ENCODE peak calls at places on chromosomes 7 and 10, in four cellular contexts. O, Z, A and F are unnamed samples. For H3K9me3 and H3K4me1, the result is how much of the 10 kb centered on the place peaks cover.

GRCh38 chr7:130970696-130971095 is 236.7 kb upstream of the KLF14 start:
- DNase-seq in O (no peak), Z (no peak), A (no peak), F (no peak)

GRCh38 chr10:132955479-132955878 is 13.1 kb upstream of the CFAP46 start:
- DNase-seq in O (no peak), Z (no peak), A (no peak), F (peak)

GRCh38 chr7:98836811-98837631 is 32.8 kb downstream of the TMEM130 start:
- DNase-seq in O (peak), Z (peak), A (no peak), F (no peak)

GRCh38 chr10:131899695-131900349 is 986 bp upstream of the PPP2R2D start:
- DNase-seq in O (no peak), Z (no peak), A (no peak), F (no peak)

GRCh38 chr7:2717293-2717904 is 29.4 kb downstream of the AMZ1 start:
- DNase-seq in O (peak), Z (no peak), A (no peak), F (peak)

GRCh38 chr7:136869991-136870798 is 1.7 kb downstream of the CHRM2 start:
- DNase-seq in O (peak), Z (no peak), A (no peak), F (no peak)

GRCh38 chr10:103590060-103590459 is 96.6 kb downstream of the NEURL1 start:
- DNase-seq in O (no peak), Z (no peak), A (no peak), F (no peak)

GRCh38 chr7:214410-215212 is 22.2 kb downstream of the FAM20C start:
- DNase-seq in O (peak), Z (peak), A (no peak), F (no peak)

GRCh38 chr10:88507380-88507779 is 75.7 kb downstream of the RNLS start:
- DNase-seq in O (no peak), Z (no peak), A (no peak), F (no peak)

GRCh38 chr7:3154881-3155494 is 111.3 kb upstream of the CARD11 start:
- DNase-seq in O (peak), Z (peak), A (no peak), F (no peak)

GRCh38 chr10:86684305-86684704 is 16.0 kb downstream of the LDB3 start:
- DNase-seq in O (peak), Z (no peak), A (no peak), F (peak)

GRCh38 chr10:21281765-21282484 is 243.6 kb downstream of the SKIDA1 start:
- DNase-seq in O (no peak), Z (peak), A (no peak), F (no peak)

GRCh38 chr10:125953778-125954385 is 57.5 kb downstream of the FANK1 start:
- DNase-seq in O (no peak), Z (peak), A (no peak), F (no peak)

GRCh38 chr10:43076311-43076875 is 476 bp upstream of the RET start:
- DNase-seq in O (no peak), Z (peak), A (no peak), F (no peak)

GRCh38 chr7:157928171-157928794 is 591.5 kb downstream of the DNAJB6 start:
- DNase-seq in O (no peak), Z (no peak), A (no peak), F (no peak)

GRCh38 chr7:157930926-157931466 is 594.2 kb downstream of the DNAJB6 start:
- DNase-seq in O (no peak), Z (no peak), A (no peak), F (no peak)

GRCh38 chr7:157930441-157930840 is 593.6 kb downstream of the DNAJB6 start:
- DNase-seq in O (no peak), Z (no peak), A (no peak), F (no peak)

GRCh38 chr7:157928808-157929425 is 592.1 kb downstream of the DNAJB6 start:
- DNase-seq in O (no peak), Z (no peak), A (no peak), F (no peak)

DNA sequence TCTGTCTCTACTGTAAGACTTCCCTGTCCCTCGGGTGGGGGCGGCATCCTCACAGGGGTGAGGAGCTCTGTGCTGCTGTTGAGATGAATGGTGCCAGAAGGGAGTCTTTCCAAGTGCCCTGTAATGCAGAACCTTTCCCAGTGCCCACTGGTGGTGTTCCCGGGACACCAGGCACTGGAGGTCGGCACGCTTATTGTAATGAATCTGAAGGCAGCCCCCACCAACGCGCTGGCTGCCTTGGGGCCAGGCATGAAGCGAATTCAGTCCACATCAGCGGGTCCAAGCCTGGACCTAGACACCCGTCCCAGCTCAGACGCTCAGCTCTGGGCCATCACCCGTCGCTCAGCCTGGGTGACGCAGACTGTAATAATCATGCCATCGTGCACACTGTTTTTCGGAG is 592.9 kb downstream of the DNAJB6 start:
- DNase-seq in O (no peak), Z (no peak), A (no peak), F (no peak)
- H3K9me3 ChIP-seq in O (under half), Z (under half), A (under half), F (under half)

DNA sequence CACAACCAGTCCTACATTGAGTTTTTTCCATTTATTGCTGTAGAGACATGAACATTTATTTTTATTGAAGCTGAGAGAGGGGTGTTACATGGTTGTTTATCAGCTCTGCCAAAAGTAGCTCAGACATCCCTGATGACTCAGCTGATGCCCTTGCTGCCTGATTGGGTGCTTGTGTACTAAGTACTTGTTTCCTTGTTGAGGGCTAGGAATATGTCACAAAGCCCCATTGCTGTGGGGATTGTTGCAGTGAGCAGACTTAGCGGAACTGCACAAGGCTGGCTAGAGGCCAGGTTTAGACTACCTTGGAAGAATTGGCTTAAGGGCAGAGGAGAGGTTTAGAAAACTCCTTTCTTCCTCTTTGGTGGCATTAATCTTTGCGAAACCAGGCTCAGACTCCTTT is 110.6 kb downstream of the AUTS2 start:
- DNase-seq in O (peak), Z (peak), A (no peak), F (no peak)
- H3K4me1 ChIP-seq in O (under half), Z (under half), A (under half), F (under half)

GRCh38 chr7:66204822-66205735 is at the start of gene TPST1:
- DNase-seq in O (peak), Z (peak), A (peak), F (peak)
- TF ChIP-seq CTCF in O (peak), Z (peak), A (peak), F (peak)

GRCh38 chr10:7701158-7701742 is 1.9 kb upstream of the ITIH2 start:
- DNase-seq in O (no peak), Z (no peak), A (no peak), F (no peak)

GRCh38 chr10:7703140-7703539 is at the start of gene ITIH2:
- DNase-seq in O (no peak), Z (no peak), A (no peak), F (no peak)

GRCh38 chr10:7700577-7701125 is 2.5 kb upstream of the ITIH2 start:
- DNase-seq in O (no peak), Z (peak), A (no peak), F (no peak)

GRCh38 chr10:7704360-7704759 is 1.2 kb downstream of the ITIH2 start:
- DNase-seq in O (no peak), Z (no peak), A (no peak), F (no peak)

GRCh38 chr10:7702288-7702812 is 766 bp upstream of the ITIH2 start:
- DNase-seq in O (no peak), Z (no peak), A (no peak), F (no peak)
- H3K9me3 ChIP-seq in O (under half), Z (under half), A (under half), F (under half)